ENCODE peak calls at places on chromosomes 3 and 15, in nine cellular contexts. A is SK-N-SH, D is heart left ventricle, T is RWPE1, X is adrenal gland, U is neural progenitor cell, F is right lobe of liver, M is tibial artery, C is AG04450. I is an unnamed sample.

GRCh38 chr3:27681249-27681748 is 40.8 kb downstream of the EOMES start:
- DNase-seq in M (no peak), F (no peak), T (peak), A (peak), U (peak), C (peak), X (peak), D (no peak), I (no peak)

GRCh38 chr3:155554777-155555445 is 190.0 kb downstream of the PLCH1 start:
- DNase-seq in U (no peak), T (no peak), C (no peak), F (no peak), M (no peak), D (no peak), X (no peak), A (no peak), I (no peak)

GRCh38 chr3:13579089-13579488 is 30.2 kb downstream of the FBLN2 start:
- DNase-seq in A (no peak), T (peak), D (no peak), C (peak), F (no peak), U (no peak), X (no peak), M (no peak), I (no peak)

GRCh38 chr15:101054991-101055390 is 135.8 kb downstream of the LRRK1 start:
- DNase-seq in D (no peak), C (no peak), U (no peak), A (peak), M (peak), X (no peak), T (no peak), F (no peak), I (no peak)

GRCh38 chr3:133934996-133935842 is 39.5 kb upstream of the RAB6B start:
- DNase-seq in U (no peak), X (no peak), D (no peak), T (no peak), M (peak), F (no peak), C (no peak), A (no peak), I (peak)

GRCh38 chr3:61903931-61904657 is 342.7 kb downstream of the PTPRG start:
- DNase-seq in T (peak), D (no peak), X (no peak), C (no peak), A (no peak), F (no peak), M (no peak), U (no peak), I (no peak)

GRCh38 chr15:45903283-45903682 is 268.5 kb downstream of the SQOR start:
- DNase-seq in F (no peak), U (no peak), D (no peak), C (no peak), M (no peak), A (no peak), X (no peak), T (no peak), I (no peak)

GRCh38 chr15:70503798-70504304 is 259.5 kb downstream of the UACA start:
- DNase-seq in U (no peak), D (no peak), C (no peak), A (no peak), M (no peak), F (no peak), T (no peak), X (no peak), I (no peak)

GRCh38 chr15:63931556-63931955 is 97.8 kb upstream of the HERC1 start:
- DNase-seq in A (no peak), D (no peak), U (no peak), T (no peak), C (no peak), X (no peak), M (peak), F (peak), I (no peak)

GRCh38 chr3:34352932-34353331 is 554.5 kb downstream of the PDCD6IP start:
- DNase-seq in A (no peak), D (no peak), X (no peak), C (no peak), M (no peak), T (no peak), U (no peak), F (no peak), I (no peak)

GRCh38 chr15:27850961-27851636 is 248.0 kb downstream of the OCA2 start:
- DNase-seq in U (no peak), D (no peak), A (no peak), X (no peak), T (no peak), F (no peak), M (no peak), C (no peak), I (no peak)

GRCh38 chr3:126654571-126655393 is at the start of gene TXNRD3:
- DNase-seq in A (peak), C (no peak), D (peak), M (peak), T (peak), X (peak), U (peak), F (peak), I (peak)

GRCh38 chr15:69031013-69032001 is 16.8 kb downstream of the NOX5 start:
- DNase-seq in U (peak), D (peak), C (no peak), X (peak), F (no peak), M (no peak), T (no peak), A (peak), I (no peak)

GRCh38 chr3:143830063-143830462 is 18.2 kb downstream of the SLC9A9 start:
- DNase-seq in M (no peak), X (no peak), D (no peak), C (no peak), F (no peak), T (no peak), U (no peak), A (no peak), I (no peak)

GRCh38 chr3:149592758-149593240 is 65.0 kb downstream of the WWTR1 start:
- DNase-seq in A (no peak), X (peak), D (peak), T (no peak), U (peak), F (no peak), M (no peak), C (no peak), I (no peak)

GRCh38 chr15:86654501-86654900 is 574.8 kb downstream of the AGBL1 start:
- DNase-seq in M (no peak), X (no peak), F (no peak), A (no peak), U (no peak), D (no peak), T (no peak), C (no peak), I (no peak)

GRCh38 chr15:77168616-77169015 is 97.7 kb upstream of the TSPAN3 start:
- DNase-seq in F (no peak), C (no peak), T (no peak), M (no peak), A (no peak), U (no peak), D (no peak), X (no peak), I (no peak)

GRCh38 chr3:65507446-65507845 is 531.3 kb downstream of the MAGI1 start:
- DNase-seq in X (no peak), A (no peak), T (no peak), M (no peak), C (no peak), F (no peak), D (no peak), U (no peak), I (no peak)
- H3K27ac ChIP-seq in X (no peak), A (no peak), T (no peak), M (no peak), C (no peak), F (no peak), D (no peak), U (no peak), I (no peak)

GRCh38 chr15:73683624-73684536 is at the start of gene CD276:
- DNase-seq in F (peak), D (peak), X (peak), U (peak), C (no peak), M (peak), A (peak), T (peak), I (peak)
- TF ChIP-seq CTCF in F (peak), D (peak), X (peak), U (peak), C (peak), M (peak), A (peak), T (peak), I (peak)

GRCh38 chr3:52367891-52368880 is 52.1 kb downstream of the DNAH1 start:
- DNase-seq in F (no peak), C (no peak), D (no peak), U (no peak), X (no peak), A (no peak), M (no peak), T (no peak), I (no peak)
- H3K27ac ChIP-seq in F (no peak), C (no peak), D (no peak), U (no peak), X (no peak), A (no peak), M (no peak), T (no peak), I (no peak)

DNA sequence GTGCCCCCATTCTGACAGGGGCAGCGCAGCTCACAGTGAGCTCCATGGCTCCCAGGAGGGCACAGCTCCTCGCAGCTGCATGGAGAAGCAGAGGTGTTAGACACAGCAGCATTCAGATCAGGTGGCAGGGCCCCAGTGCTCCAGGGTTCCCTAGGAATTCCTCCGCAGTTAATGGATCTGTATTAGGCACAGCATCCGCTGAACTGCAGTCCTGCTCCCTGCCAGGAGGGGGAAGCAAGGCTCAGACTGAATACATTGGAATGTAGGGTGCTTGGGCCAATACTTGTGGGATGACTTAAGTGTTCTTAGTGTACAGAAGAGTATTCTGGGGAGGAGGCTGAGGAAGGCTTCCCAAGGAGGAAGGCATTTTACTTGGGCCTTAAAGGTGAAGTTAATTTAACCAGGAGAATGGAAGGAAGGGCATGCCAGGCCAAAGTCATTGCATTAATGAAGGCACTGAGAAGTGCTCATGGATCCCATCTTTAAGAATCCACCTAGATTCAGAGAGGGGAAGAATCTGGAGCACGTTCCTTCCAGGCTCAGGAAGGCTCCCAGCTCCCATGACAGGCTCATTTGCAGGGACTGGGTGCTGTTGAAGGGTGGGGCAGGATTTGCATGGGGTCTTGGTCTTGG is 111.6 kb downstream of the RAB11A start:
- DNase-seq in X (peak), D (peak), F (peak), A (peak), T (peak), U (peak), M (no peak), C (peak), I (no peak)
- TF ChIP-seq CTCF in X (peak), D (peak), F (peak), A (peak), T (peak), U (peak), M (peak), C (peak), I (peak)

GRCh38 chr3:198070871-198071270 is 110.9 kb downstream of the LMLN start:
- DNase-seq in M (no peak), X (no peak), D (no peak), F (no peak), T (no peak), C (no peak), U (no peak), A (no peak), I (no peak)
- H3K27ac ChIP-seq in M (no peak), X (no peak), D (no peak), F (no peak), T (no peak), C (no peak), U (no peak), A (no peak), I (no peak)